ENCODE peak calls at places on chromosomes 4 and X, in nine cellular contexts. J, H, G, A, I, E, Q, T and W are unnamed samples.
A peak's percentile ranks its signal among the peaks of the same experiment; 100 is the strongest.

GRCh38 chrX:136219893-136220292 is 31.3 kb downstream of the MAP7D3 start:
- DNase-seq in J (no peak), H (no peak), G (no peak), A (no peak), I (no peak), E (no peak), Q (no peak), T (no peak), W (no peak)

GRCh38 chrX:135421932-135422809 is at the start of gene SMIM10L2A:
- DNase-seq in J (no peak), H (no peak), G (no peak), A (no peak), I (no peak), E (peak; percentile 26), Q (no peak), T (no peak), W (no peak)

GRCh38 chr4:42710761-42711160 is 53.9 kb upstream of the ATP8A1 start:
- DNase-seq in J (no peak), H (no peak), G (no peak), A (no peak), I (no peak), E (no peak), Q (no peak), T (no peak), W (no peak)

GRCh38 chr4:7266525-7267292 is 74.4 kb downstream of the SORCS2 start:
- DNase-seq in J (no peak), H (no peak), G (no peak), A (no peak), I (no peak), E (no peak), Q (no peak), T (no peak), W (peak; percentile 99)

GRCh38 chrX:155313766-155314165 is 20.6 kb downstream of the CLIC2 start:
- DNase-seq in J (no peak), H (no peak), G (no peak), A (no peak), I (no peak), E (no peak), Q (no peak), T (no peak), W (no peak)

GRCh38 chr4:176708771-176709311 is 83.9 kb downstream of the VEGFC start:
- DNase-seq in J (no peak), H (no peak), G (no peak), A (no peak), I (no peak), E (no peak), Q (no peak), T (no peak), W (no peak)

GRCh38 chr4:93710847-93711430 is 117.6 kb upstream of the ATOH1 start:
- DNase-seq in J (no peak), H (no peak), G (no peak), A (no peak), I (no peak), E (no peak), Q (no peak), T (peak; percentile 77), W (no peak)

GRCh38 chrX:40068048-40068447 is 29.7 kb downstream of the BCOR start:
- DNase-seq in J (no peak), H (no peak), G (no peak), A (no peak), I (no peak), E (no peak), Q (no peak), T (no peak), W (no peak)

GRCh38 chrX:100591256-100592051 is 6.7 kb downstream of the TNMD start:
- DNase-seq in J (no peak), H (no peak), G (no peak), A (no peak), I (no peak), E (no peak), Q (no peak), T (no peak), W (no peak)

GRCh38 chr4:32462944-32463343 is 1742.8 kb downstream of the PCDH7 start:
- DNase-seq in J (no peak), H (no peak), G (peak; percentile 3), A (no peak), I (no peak), E (no peak), Q (no peak), T (no peak), W (no peak)

GRCh38 chr4:84565951-84566350 is 17.0 kb upstream of the CDS1 start:
- DNase-seq in J (no peak), H (no peak), G (no peak), A (no peak), I (no peak), E (no peak), Q (no peak), T (no peak), W (no peak)

GRCh38 chrX:9515973-9516538 is 51.2 kb downstream of the TBL1X start:
- DNase-seq in J (no peak), H (no peak), G (no peak), A (no peak), I (no peak), E (no peak), Q (no peak), T (no peak), W (no peak)

GRCh38 chrX:150694738-150695410 is 1.7 kb downstream of the MTMR1 start:
- DNase-seq in J (no peak), H (no peak), G (peak; percentile 12), A (no peak), I (no peak), E (no peak), Q (no peak), T (no peak), W (peak; percentile 60)

GRCh38 chrX:75746891-75747639 is 38.0 kb downstream of the MAGEE2 start:
- DNase-seq in J (no peak), H (peak; percentile 54), G (peak; percentile 35), A (peak; percentile 42), I (no peak), E (peak; percentile 53), Q (no peak), T (no peak), W (peak; percentile 74)

GRCh38 chr4:29046166-29046565 is 1674.0 kb upstream of the PCDH7 start:
- DNase-seq in J (no peak), H (no peak), G (no peak), A (no peak), I (no peak), E (no peak), Q (no peak), T (no peak), W (no peak)

GRCh38 chr4:188918787-188919186 is 779.5 kb downstream of the TRIML1 start:
- DNase-seq in J (no peak), H (no peak), G (no peak), A (no peak), I (no peak), E (no peak), Q (no peak), T (no peak), W (no peak)

GRCh38 chr4:6114181-6114580 is 86.2 kb downstream of the JAKMIP1 start:
- DNase-seq in J (no peak), H (no peak), G (no peak), A (peak; percentile 10), I (no peak), E (no peak), Q (no peak), T (no peak), W (no peak)